ENCODE peak calls at places on chromosomes 7 and 10, in seven cellular contexts. H is ovary, F is HepG2, U is transverse colon, X is GM10248, T is endodermal cell, S is IMR-90. R is an unnamed sample.

GRCh38 chr10:3911713-3912442 is 126.9 kb upstream of the KLF6 start:
- DNase-seq in U (no peak), F (no peak), S (peak), H (no peak), T (no peak), X (no peak), R (no peak)

GRCh38 chr10:125332548-125333208 is 172.3 kb upstream of the CTBP2 start:
- DNase-seq in U (no peak), F (no peak), H (no peak), X (no peak), S (no peak), T (no peak), R (no peak)

GRCh38 chr10:102904337-102904736 is 13.8 kb upstream of the CNNM2 start:
- DNase-seq in U (no peak), T (no peak), F (no peak), H (no peak), S (no peak), X (no peak), R (no peak)

GRCh38 chr7:51315393-51316261 is 982 bp downstream of the COBL start:
- DNase-seq in F (peak), H (peak), T (peak), X (no peak), U (peak), S (no peak), R (no peak)

GRCh38 chr7:16609842-16610450 is 35.6 kb downstream of the ANKMY2 start:
- DNase-seq in X (peak), S (no peak), F (peak), H (no peak), U (no peak), T (no peak), R (no peak)

GRCh38 chr10:32125023-32125422 is 68.8 kb upstream of the KIF5B start:
- DNase-seq in S (no peak), U (no peak), T (no peak), F (peak), H (no peak), X (no peak), R (no peak)

GRCh38 chr7:123649956-123650355 is 5.7 kb upstream of the LMOD2 start:
- DNase-seq in S (no peak), H (no peak), F (no peak), X (no peak), U (no peak), T (no peak), R (no peak)

GRCh38 chr10:15167411-15168295 is 840 bp downstream of the NMT2 start:
- DNase-seq in X (peak), U (peak), T (peak), S (peak), F (peak), H (peak), R (peak)

GRCh38 chr10:75679546-75679945 is 248.1 kb downstream of the LRMDA start:
- DNase-seq in T (no peak), S (no peak), U (no peak), X (no peak), H (no peak), F (no peak), R (no peak)

GRCh38 chr7:10720042-10720441 is 253.6 kb upstream of the PHF14 start:
- DNase-seq in X (no peak), T (no peak), F (no peak), H (no peak), S (no peak), U (no peak), R (no peak)

GRCh38 chr10:90787906-90788491 is 69.8 kb downstream of the HTR7 start:
- DNase-seq in F (peak), X (no peak), H (no peak), S (peak), U (peak), T (peak), R (no peak)

GRCh38 chr7:100465702-100466311 is 1.7 kb upstream of the SPACDR start:
- DNase-seq in X (peak), F (peak), H (peak), S (peak), T (peak), U (peak), R (no peak)

GRCh38 chr7:152854386-152854785 is 94.8 kb downstream of the ACTR3B start:
- DNase-seq in F (no peak), X (no peak), S (no peak), H (no peak), T (no peak), U (no peak), R (no peak)

GRCh38 chr10:25890995-25891394 is 43.0 kb upstream of the MYO3A start:
- DNase-seq in H (no peak), T (no peak), U (no peak), F (no peak), S (no peak), X (no peak), R (no peak)

DNA sequence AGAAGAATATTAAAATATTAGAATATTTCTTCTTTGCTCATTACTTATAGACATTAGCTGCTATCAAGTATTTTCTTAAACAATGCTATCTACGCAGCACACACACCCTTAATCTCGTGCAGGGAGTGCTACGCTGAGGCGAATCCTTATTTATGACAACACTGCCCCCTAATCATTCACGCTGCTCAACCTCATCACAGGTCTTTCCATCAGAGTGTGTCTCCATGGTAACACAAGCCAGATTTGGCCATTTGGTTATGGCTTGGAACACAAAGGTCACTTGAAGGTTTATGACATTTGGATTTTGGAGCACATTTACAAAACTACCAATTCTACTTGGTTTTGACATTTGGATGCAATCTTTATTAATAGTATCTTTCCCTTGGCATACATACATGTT is 45.4 kb upstream of the MYO3A start:
- DNase-seq in S (no peak), T (no peak), U (no peak), F (no peak), H (no peak), X (no peak), R (no peak)
- TF ChIP-seq CTCF in S (no peak), T (peak), U (no peak), F (no peak), H (no peak), X (no peak), R (no peak)

DNA sequence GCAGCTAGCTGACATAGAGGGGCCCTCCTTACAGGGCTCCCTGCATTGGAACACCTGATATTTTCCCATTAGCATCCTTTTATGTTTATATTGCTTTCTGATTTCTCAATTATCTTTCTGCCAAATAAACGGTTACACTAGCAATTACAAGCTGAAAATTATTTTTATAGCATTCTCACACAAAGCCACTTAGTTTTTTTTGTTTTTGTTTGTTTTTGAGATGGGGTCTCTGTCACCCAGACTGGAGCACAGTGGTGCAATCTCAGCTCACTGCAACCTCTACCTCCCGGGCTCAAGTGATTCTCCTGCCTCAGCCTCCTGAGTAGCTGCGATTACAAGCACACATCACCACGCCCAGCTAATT is 9.9 kb upstream of the ZC3HAV1 start:
- DNase-seq in H (no peak), T (no peak), X (no peak), F (no peak), U (no peak), S (no peak), R (no peak)
- TF ChIP-seq CTCF in H (no peak), T (no peak), X (no peak), F (no peak), U (no peak), S (no peak), R (no peak)

GRCh38 chr10:6114758-6115410 is 26.1 kb downstream of the RBM17 start:
- DNase-seq in U (no peak), F (no peak), X (no peak), H (no peak), T (no peak), S (peak), R (no peak)
- TF ChIP-seq CTCF in U (no peak), F (no peak), X (no peak), H (no peak), T (no peak), S (no peak), R (no peak)

GRCh38 chr7:46776790-46777189 is 805.1 kb downstream of the TNS3 start:
- DNase-seq in H (no peak), X (no peak), F (no peak), T (no peak), S (peak), U (no peak), R (no peak)
- TF ChIP-seq CTCF in H (no peak), X (no peak), F (peak), T (peak), S (peak), U (no peak), R (no peak)

R was measured in GM13976.